ENCODE peak calls at places on chromosomes 7 and 10, in five cellular contexts. Z, X, J, G and A are unnamed samples.
A peak's percentile ranks its signal among the peaks of the same experiment; 100 is the strongest.

GRCh38 chr7:57404343-57404966 is 45.5 kb upstream of the ZNF716 start:
- DNase-seq in G (no peak), Z (no peak), X (no peak), J (no peak), A (no peak)

GRCh38 chr10:101165736-101166135 is 34.6 kb downstream of the TLX1 start:
- DNase-seq in J (no peak), Z (no peak), X (no peak), G (no peak), A (no peak)

GRCh38 chr7:152922318-152923081 is 162.9 kb downstream of the ACTR3B start:
- DNase-seq in J (no peak), Z (no peak), G (no peak), X (no peak), A (no peak)

GRCh38 chr10:62794306-62794705 is 10.2 kb upstream of the ADO start:
- DNase-seq in G (no peak), Z (no peak), X (no peak), J (no peak), A (no peak)

GRCh38 chr7:64206903-64207302 is at the start of gene ZNF735:
- DNase-seq in J (no peak), Z (no peak), G (no peak), X (no peak), A (no peak)

GRCh38 chr10:119270893-119271361 is 63.6 kb downstream of the GRK5 start:
- DNase-seq in X (peak; percentile 61), G (no peak), J (peak; percentile 75), Z (peak; percentile 51), A (peak; percentile 72)

GRCh38 chr10:52318822-52319464 is 4.9 kb downstream of the DKK1 start:
- DNase-seq in G (no peak), Z (peak; percentile 98), J (peak; percentile 69), X (no peak), A (peak; percentile 66)

GRCh38 chr7:105779856-105780815 is 96.3 kb downstream of the ATXN7L1 start:
- DNase-seq in Z (no peak), G (no peak), J (no peak), X (no peak), A (no peak)

GRCh38 chr7:82445226-82445625 is 1.6 kb upstream of the CACNA2D1 start:
- DNase-seq in X (no peak), G (no peak), Z (no peak), J (no peak), A (no peak)

GRCh38 chr7:124856299-124856888 is 73.2 kb downstream of the POT1 start:
- DNase-seq in J (peak; percentile 37), G (no peak), Z (peak; percentile 61), X (peak; percentile 31), A (peak; percentile 30)

GRCh38 chr10:70169661-70170364 is 501 bp downstream of the SAR1A start:
- DNase-seq in G (no peak), J (no peak), X (no peak), Z (no peak), A (no peak)

GRCh38 chr10:43407576-43408330 is 1.2 kb downstream of the HNRNPF start:
- DNase-seq in G (peak; percentile 71), J (peak; percentile 89), X (peak; percentile 72), Z (peak; percentile 89), A (peak; percentile 78)

GRCh38 chr7:20399516-20399915 is 68.8 kb downstream of the ITGB8 start:
- DNase-seq in Z (peak; percentile 17), J (no peak), G (no peak), X (no peak), A (no peak)

GRCh38 chr7:20407585-20408466 is 77.1 kb downstream of the ITGB8 start:
- DNase-seq in G (no peak), X (no peak), Z (peak; percentile 43), J (no peak), A (no peak)

GRCh38 chr7:20404371-20404770 is 73.7 kb downstream of the ITGB8 start:
- DNase-seq in Z (no peak), J (no peak), X (no peak), G (no peak), A (no peak)

GRCh38 chr7:20403356-20403755 is 72.7 kb downstream of the ITGB8 start:
- DNase-seq in Z (no peak), G (no peak), J (no peak), X (no peak), A (no peak)

DNA sequence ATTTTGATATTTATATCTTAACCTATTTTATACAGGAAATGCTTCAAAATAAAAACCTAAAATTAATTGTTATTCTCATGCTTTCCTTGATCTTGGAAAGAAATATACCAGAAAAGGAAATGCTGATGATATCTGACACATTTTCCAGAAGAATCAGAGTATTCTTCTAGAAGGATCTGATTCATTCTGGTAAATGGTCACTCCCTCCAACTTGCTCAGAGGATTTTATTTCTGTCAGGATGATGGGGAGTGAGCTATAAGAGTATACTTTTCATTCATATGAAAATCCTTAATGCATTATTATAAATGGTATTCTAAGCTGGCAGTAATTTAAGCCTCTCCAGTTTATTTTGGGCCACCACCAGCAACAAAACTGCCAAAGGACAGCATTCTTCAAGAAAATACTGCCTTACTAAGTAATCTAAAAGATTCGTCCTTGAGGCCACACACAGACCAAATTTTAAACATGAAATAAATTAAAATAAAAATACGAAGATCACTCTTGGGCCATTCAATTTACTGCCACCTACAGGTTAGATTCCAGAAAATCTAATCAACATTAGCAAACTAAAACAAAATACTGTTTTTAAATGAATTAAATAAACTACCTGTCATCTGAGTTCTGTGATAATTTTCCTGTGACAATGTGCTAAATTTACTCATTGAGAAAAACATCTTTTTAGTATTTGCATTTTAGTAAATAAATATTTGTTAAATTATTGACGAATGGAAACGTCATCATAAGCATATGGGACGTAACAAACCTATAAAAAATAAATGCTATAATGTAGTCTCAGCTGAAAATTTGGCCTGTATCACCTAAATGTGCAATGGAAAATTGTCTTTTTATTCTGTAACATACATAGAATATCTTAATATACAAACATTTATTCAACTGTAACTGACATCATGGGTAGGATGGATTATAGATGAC is 71.9 kb downstream of the ITGB8 start:
- DNase-seq in X (no peak), G (no peak), Z (peak; percentile 5), J (no peak), A (no peak)
- TF ChIP-seq MAFK in X (no peak), G (no peak), Z (no peak), J (no peak), A (no peak)

GRCh38 chr10:68871731-68872342 is 29.3 kb upstream of the DDX50 start:
- DNase-seq in G (no peak), Z (peak; percentile 95), J (peak; percentile 46), X (no peak), A (no peak)
- TF ChIP-seq MAFK in G (no peak), Z (no peak), J (no peak), X (no peak), A (no peak)

GRCh38 chr10:133162910-133163856 is 3.2 kb downstream of the KNDC1 start:
- DNase-seq in Z (no peak), G (no peak), X (no peak), J (no peak), A (no peak)
- TF ChIP-seq MAFK in Z (no peak), G (no peak), X (no peak), J (no peak), A (no peak)

GRCh38 chr10:132455441-132455971 is 58.5 kb downstream of the PWWP2B start:
- DNase-seq in J (no peak), G (no peak), Z (no peak), X (no peak), A (no peak)

GRCh38 chr10:132456881-132457280 is 59.9 kb downstream of the PWWP2B start:
- DNase-seq in Z (no peak), G (no peak), X (no peak), J (no peak), A (no peak)

GRCh38 chr10:132457328-132458070 is 60.5 kb downstream of the PWWP2B start:
- DNase-seq in G (no peak), X (peak; percentile 38), Z (no peak), J (no peak), A (peak; percentile 76)

GRCh38 chr10:132454296-132455198 is 57.5 kb downstream of the PWWP2B start:
- DNase-seq in G (no peak), J (no peak), Z (no peak), X (no peak), A (no peak)

GRCh38 chr10:132455986-132456847 is 59.2 kb downstream of the PWWP2B start:
- DNase-seq in J (peak; percentile 39), G (no peak), Z (no peak), X (no peak), A (no peak)
- TF ChIP-seq MAFK in J (no peak), G (no peak), Z (no peak), X (no peak), A (no peak)